ENCODE peak calls at places on chromosomes 16 and 17, in five cellular contexts. One of them, this sample, is unnamed.

GRCh38 chr16:29198731-29199521 is 207.6 kb downstream of the NPIPB11 start:
- DNase-seq in activated CD4-positive, CD25-positive, alpha-beta regulatory T cell treated with anti-CD3 and anti-CD28 coated beads, Interleukin-2, amount 50 U/mL, for 16 hours: no peak
- DNase-seq in A549: no peak
- DNase-seq in A172: no peak
- DNase-seq in DMS153: no peak
- DNase-seq in this sample: no peak

GRCh38 chr16:53545433-53545832 is 42.4 kb upstream of the AKTIP start:
- DNase-seq in activated CD4-positive, CD25-positive, alpha-beta regulatory T cell treated with anti-CD3 and anti-CD28 coated beads, Interleukin-2, amount 50 U/mL, for 16 hours: no peak
- DNase-seq in A549: no peak
- DNase-seq in A172: no peak
- DNase-seq in DMS153: no peak
- DNase-seq in this sample: no peak

GRCh38 chr16:11684231-11685025 is 16.2 kb downstream of the SNN start:
- DNase-seq in activated CD4-positive, CD25-positive, alpha-beta regulatory T cell treated with anti-CD3 and anti-CD28 coated beads, Interleukin-2, amount 50 U/mL, for 16 hours: no peak
- DNase-seq in A549: no peak
- DNase-seq in A172: no peak
- DNase-seq in DMS153: no peak
- DNase-seq in this sample: no peak

GRCh38 chr16:1364510-1364909 is 12.8 kb downstream of the GNPTG start:
- DNase-seq in activated CD4-positive, CD25-positive, alpha-beta regulatory T cell treated with anti-CD3 and anti-CD28 coated beads, Interleukin-2, amount 50 U/mL, for 16 hours: no peak
- DNase-seq in A549: no peak
- DNase-seq in A172: no peak
- DNase-seq in DMS153: no peak
- DNase-seq in this sample: no peak

GRCh38 chr16:49755291-49755611 is 100.7 kb downstream of the ZNF423 start:
- DNase-seq in activated CD4-positive, CD25-positive, alpha-beta regulatory T cell treated with anti-CD3 and anti-CD28 coated beads, Interleukin-2, amount 50 U/mL, for 16 hours: no peak
- DNase-seq in A549: peak; percentile 35
- DNase-seq in A172: no peak
- DNase-seq in DMS153: no peak
- DNase-seq in this sample: no peak

GRCh38 chr17:78829477-78829876 is 11.1 kb downstream of the USP36 start:
- DNase-seq in activated CD4-positive, CD25-positive, alpha-beta regulatory T cell treated with anti-CD3 and anti-CD28 coated beads, Interleukin-2, amount 50 U/mL, for 16 hours: no peak
- DNase-seq in A549: no peak
- DNase-seq in A172: no peak
- DNase-seq in DMS153: no peak
- DNase-seq in this sample: no peak

GRCh38 chr16:56824335-56824734 is 40.7 kb upstream of the SLC12A3 start:
- DNase-seq in activated CD4-positive, CD25-positive, alpha-beta regulatory T cell treated with anti-CD3 and anti-CD28 coated beads, Interleukin-2, amount 50 U/mL, for 16 hours: no peak
- DNase-seq in A549: peak; percentile 30
- DNase-seq in A172: peak; percentile 61
- DNase-seq in DMS153: no peak
- DNase-seq in this sample: no peak

GRCh38 chr16:84190731-84191388 is at the start of gene ADAD2:
- DNase-seq in activated CD4-positive, CD25-positive, alpha-beta regulatory T cell treated with anti-CD3 and anti-CD28 coated beads, Interleukin-2, amount 50 U/mL, for 16 hours: no peak
- DNase-seq in A549: peak; percentile 46
- DNase-seq in A172: no peak
- DNase-seq in DMS153: no peak
- DNase-seq in this sample: no peak

GRCh38 chr17:76275382-76276068 is 10.4 kb downstream of the UBALD2 start:
- DNase-seq in activated CD4-positive, CD25-positive, alpha-beta regulatory T cell treated with anti-CD3 and anti-CD28 coated beads, Interleukin-2, amount 50 U/mL, for 16 hours: no peak
- DNase-seq in A549: no peak
- DNase-seq in A172: no peak
- DNase-seq in DMS153: no peak
- DNase-seq in this sample: no peak

GRCh38 chr17:82909322-82909904 is 69.6 kb upstream of the ZNF750 start:
- DNase-seq in activated CD4-positive, CD25-positive, alpha-beta regulatory T cell treated with anti-CD3 and anti-CD28 coated beads, Interleukin-2, amount 50 U/mL, for 16 hours: no peak
- DNase-seq in A549: no peak
- DNase-seq in A172: no peak
- DNase-seq in DMS153: no peak
- DNase-seq in this sample: no peak

GRCh38 chr17:41042953-41043352 is 1.7 kb upstream of the KRTAP1-1 start:
- DNase-seq in activated CD4-positive, CD25-positive, alpha-beta regulatory T cell treated with anti-CD3 and anti-CD28 coated beads, Interleukin-2, amount 50 U/mL, for 16 hours: no peak
- DNase-seq in A549: no peak
- DNase-seq in A172: no peak
- DNase-seq in DMS153: no peak
- DNase-seq in this sample: no peak

GRCh38 chr17:65518256-65518655 is 43.2 kb downstream of the AXIN2 start:
- DNase-seq in activated CD4-positive, CD25-positive, alpha-beta regulatory T cell treated with anti-CD3 and anti-CD28 coated beads, Interleukin-2, amount 50 U/mL, for 16 hours: no peak
- DNase-seq in A549: no peak
- DNase-seq in A172: peak; percentile 57
- DNase-seq in DMS153: no peak
- DNase-seq in this sample: no peak

GRCh38 chr16:324451-325334 is 27.8 kb downstream of the AXIN1 start:
- DNase-seq in activated CD4-positive, CD25-positive, alpha-beta regulatory T cell treated with anti-CD3 and anti-CD28 coated beads, Interleukin-2, amount 50 U/mL, for 16 hours: peak; percentile 36
- DNase-seq in A549: no peak
- DNase-seq in A172: no peak
- DNase-seq in DMS153: peak; percentile 27
- DNase-seq in this sample: peak; percentile 53

GRCh38 chr17:7281953-7282751 is 634 bp downstream of the SLC2A4 start:
- DNase-seq in activated CD4-positive, CD25-positive, alpha-beta regulatory T cell treated with anti-CD3 and anti-CD28 coated beads, Interleukin-2, amount 50 U/mL, for 16 hours: no peak
- DNase-seq in A549: no peak
- DNase-seq in A172: no peak
- DNase-seq in DMS153: no peak
- DNase-seq in this sample: no peak

GRCh38 chr16:27436921-27437650 is 35.1 kb downstream of the IL21R start:
- DNase-seq in activated CD4-positive, CD25-positive, alpha-beta regulatory T cell treated with anti-CD3 and anti-CD28 coated beads, Interleukin-2, amount 50 U/mL, for 16 hours: no peak
- DNase-seq in A549: no peak
- DNase-seq in A172: no peak
- DNase-seq in DMS153: no peak
- DNase-seq in this sample: no peak

GRCh38 chr16:50644245-50644644 is 36.9 kb downstream of the SNX20 start:
- DNase-seq in activated CD4-positive, CD25-positive, alpha-beta regulatory T cell treated with anti-CD3 and anti-CD28 coated beads, Interleukin-2, amount 50 U/mL, for 16 hours: no peak
- DNase-seq in A549: no peak
- DNase-seq in A172: no peak
- DNase-seq in DMS153: no peak
- DNase-seq in this sample: no peak

GRCh38 chr16:88652763-88653065 is 1.9 kb upstream of the CYBA start:
- DNase-seq in activated CD4-positive, CD25-positive, alpha-beta regulatory T cell treated with anti-CD3 and anti-CD28 coated beads, Interleukin-2, amount 50 U/mL, for 16 hours: no peak
- DNase-seq in A549: no peak
- DNase-seq in A172: no peak
- DNase-seq in DMS153: no peak
- DNase-seq in this sample: no peak

GRCh38 chr16:77359065-77359502 is 75.8 kb downstream of the ADAMTS18 start:
- DNase-seq in activated CD4-positive, CD25-positive, alpha-beta regulatory T cell treated with anti-CD3 and anti-CD28 coated beads, Interleukin-2, amount 50 U/mL, for 16 hours: no peak
- DNase-seq in A549: peak; percentile 91
- DNase-seq in A172: peak; percentile 67
- DNase-seq in DMS153: peak; percentile 88
- DNase-seq in this sample: no peak

GRCh38 chr16:17302213-17302612 is 168.5 kb downstream of the XYLT1 start:
- DNase-seq in activated CD4-positive, CD25-positive, alpha-beta regulatory T cell treated with anti-CD3 and anti-CD28 coated beads, Interleukin-2, amount 50 U/mL, for 16 hours: no peak
- DNase-seq in A549: no peak
- DNase-seq in A172: no peak
- DNase-seq in DMS153: no peak
- DNase-seq in this sample: no peak

GRCh38 chr16:53022374-53022773 is 30.3 kb downstream of the CHD9NB start:
- DNase-seq in activated CD4-positive, CD25-positive, alpha-beta regulatory T cell treated with anti-CD3 and anti-CD28 coated beads, Interleukin-2, amount 50 U/mL, for 16 hours: no peak
- DNase-seq in A549: peak; percentile 55
- DNase-seq in A172: peak; percentile 70
- DNase-seq in DMS153: peak; percentile 28
- DNase-seq in this sample: no peak

GRCh38 chr16:24670623-24671454 is 58.6 kb upstream of the TNRC6A start:
- DNase-seq in activated CD4-positive, CD25-positive, alpha-beta regulatory T cell treated with anti-CD3 and anti-CD28 coated beads, Interleukin-2, amount 50 U/mL, for 16 hours: no peak
- DNase-seq in A549: peak; percentile 82
- DNase-seq in A172: peak; percentile 89
- DNase-seq in DMS153: peak; percentile 42
- DNase-seq in this sample: no peak

GRCh38 chr17:67390646-67391480 is 13.8 kb downstream of the PITPNC1 start:
- DNase-seq in activated CD4-positive, CD25-positive, alpha-beta regulatory T cell treated with anti-CD3 and anti-CD28 coated beads, Interleukin-2, amount 50 U/mL, for 16 hours: peak; percentile 33
- DNase-seq in A549: peak; percentile 83
- DNase-seq in A172: peak; percentile 96
- DNase-seq in DMS153: peak; percentile 53
- DNase-seq in this sample: peak; percentile 41

GRCh38 chr16:69927056-69927757 is 23.9 kb upstream of the CLEC18A start:
- DNase-seq in activated CD4-positive, CD25-positive, alpha-beta regulatory T cell treated with anti-CD3 and anti-CD28 coated beads, Interleukin-2, amount 50 U/mL, for 16 hours: no peak
- DNase-seq in A549: no peak
- DNase-seq in A172: no peak
- DNase-seq in DMS153: no peak
- DNase-seq in this sample: no peak

GRCh38 chr16:28543072-28543471 is 4.3 kb upstream of the NUPR1 start:
- DNase-seq in activated CD4-positive, CD25-positive, alpha-beta regulatory T cell treated with anti-CD3 and anti-CD28 coated beads, Interleukin-2, amount 50 U/mL, for 16 hours: no peak
- DNase-seq in A549: no peak
- DNase-seq in A172: no peak
- DNase-seq in DMS153: peak; percentile 93
- DNase-seq in this sample: no peak

GRCh38 chr17:75853410-75853809 is 1.7 kb downstream of the WBP2 start:
- DNase-seq in activated CD4-positive, CD25-positive, alpha-beta regulatory T cell treated with anti-CD3 and anti-CD28 coated beads, Interleukin-2, amount 50 U/mL, for 16 hours: no peak
- DNase-seq in A549: no peak
- DNase-seq in A172: peak; percentile 81
- DNase-seq in DMS153: no peak
- DNase-seq in this sample: no peak

GRCh38 chr17:82323514-82324234 is 6.3 kb upstream of the CD7 start:
- DNase-seq in activated CD4-positive, CD25-positive, alpha-beta regulatory T cell treated with anti-CD3 and anti-CD28 coated beads, Interleukin-2, amount 50 U/mL, for 16 hours: no peak
- DNase-seq in A549: no peak
- DNase-seq in A172: no peak
- DNase-seq in DMS153: no peak
- DNase-seq in this sample: no peak

GRCh38 chr17:78184868-78185267 is 2.0 kb downstream of the TK1 start:
- DNase-seq in activated CD4-positive, CD25-positive, alpha-beta regulatory T cell treated with anti-CD3 and anti-CD28 coated beads, Interleukin-2, amount 50 U/mL, for 16 hours: no peak
- DNase-seq in A549: no peak
- DNase-seq in A172: no peak
- DNase-seq in DMS153: no peak
- DNase-seq in this sample: no peak

GRCh38 chr17:74770498-74771318 is 5.4 kb downstream of the NAT9 start:
- DNase-seq in activated CD4-positive, CD25-positive, alpha-beta regulatory T cell treated with anti-CD3 and anti-CD28 coated beads, Interleukin-2, amount 50 U/mL, for 16 hours: peak; percentile 60
- DNase-seq in A549: peak; percentile 77
- DNase-seq in A172: no peak
- DNase-seq in DMS153: peak; percentile 20
- DNase-seq in this sample: peak; percentile 56

GRCh38 chr17:83104577-83105505 is 25.4 kb downstream of the METRNL start:
- DNase-seq in activated CD4-positive, CD25-positive, alpha-beta regulatory T cell treated with anti-CD3 and anti-CD28 coated beads, Interleukin-2, amount 50 U/mL, for 16 hours: no peak
- DNase-seq in A549: no peak
- DNase-seq in A172: no peak
- DNase-seq in DMS153: no peak
- DNase-seq in this sample: no peak

GRCh38 chr16:31395647-31396046 is 2.5 kb downstream of the ITGAD start:
- DNase-seq in activated CD4-positive, CD25-positive, alpha-beta regulatory T cell treated with anti-CD3 and anti-CD28 coated beads, Interleukin-2, amount 50 U/mL, for 16 hours: no peak
- DNase-seq in A549: no peak
- DNase-seq in A172: no peak
- DNase-seq in DMS153: no peak
- DNase-seq in this sample: no peak

GRCh38 chr17:56826611-56827414 is 6.9 kb downstream of the C17orf67 start:
- DNase-seq in activated CD4-positive, CD25-positive, alpha-beta regulatory T cell treated with anti-CD3 and anti-CD28 coated beads, Interleukin-2, amount 50 U/mL, for 16 hours: no peak
- DNase-seq in A549: no peak
- DNase-seq in A172: no peak
- DNase-seq in DMS153: no peak
- DNase-seq in this sample: no peak

GRCh38 chr16:70552675-70553074 is 29.1 kb downstream of the SF3B3 start:
- DNase-seq in activated CD4-positive, CD25-positive, alpha-beta regulatory T cell treated with anti-CD3 and anti-CD28 coated beads, Interleukin-2, amount 50 U/mL, for 16 hours: no peak
- DNase-seq in A549: no peak
- DNase-seq in A172: no peak
- DNase-seq in DMS153: no peak
- DNase-seq in this sample: no peak

GRCh38 chr17:72839086-72839728 is 253.3 kb downstream of the SLC39A11 start:
- DNase-seq in activated CD4-positive, CD25-positive, alpha-beta regulatory T cell treated with anti-CD3 and anti-CD28 coated beads, Interleukin-2, amount 50 U/mL, for 16 hours: no peak
- DNase-seq in A549: no peak
- DNase-seq in A172: no peak
- DNase-seq in DMS153: no peak
- DNase-seq in this sample: no peak

GRCh38 chr16:58085584-58086251 is 43.5 kb downstream of the CFAP20 start:
- DNase-seq in activated CD4-positive, CD25-positive, alpha-beta regulatory T cell treated with anti-CD3 and anti-CD28 coated beads, Interleukin-2, amount 50 U/mL, for 16 hours: no peak
- DNase-seq in A549: no peak
- DNase-seq in A172: no peak
- DNase-seq in DMS153: no peak
- DNase-seq in this sample: no peak

GRCh38 chr16:56965149-56965938 is 3.6 kb downstream of the CETP start:
- DNase-seq in activated CD4-positive, CD25-positive, alpha-beta regulatory T cell treated with anti-CD3 and anti-CD28 coated beads, Interleukin-2, amount 50 U/mL, for 16 hours: no peak
- DNase-seq in A549: no peak
- DNase-seq in A172: no peak
- DNase-seq in DMS153: no peak
- DNase-seq in this sample: no peak

This sample was measured in activated T-helper 1 cell treated with anti-CD3 and anti-CD28 coated beads, Interleukin-2, amount 50 U/mL, for 16 hours.